ENCODE peak calls at places on chromosome 1, in five cellular contexts. L, X, B, A and Z are unnamed samples.
A peak's percentile ranks its signal among the peaks of the same experiment; 100 is the strongest.

GRCh38 chr1:200707116-200707515 is 31.6 kb upstream of the CAMSAP2 start:
- DNase-seq in L (no peak), X (no peak), B (no peak), A (no peak), Z (no peak)

GRCh38 chr1:181036107-181036843 is 2.5 kb downstream of the MR1 start:
- DNase-seq in L (no peak), X (no peak), B (no peak), A (no peak), Z (no peak)

GRCh38 chr1:22376001-22376400 is 75.7 kb upstream of the ZBTB40 start:
- DNase-seq in L (no peak), X (no peak), B (no peak), A (no peak), Z (no peak)

GRCh38 chr1:26553942-26554682 is 24.6 kb downstream of the RPS6KA1 start:
- DNase-seq in L (no peak), X (no peak), B (no peak), A (no peak), Z (no peak)

GRCh38 chr1:233907139-233907538 is 2.7 kb downstream of the SLC35F3 start:
- DNase-seq in L (no peak), X (no peak), B (no peak), A (no peak), Z (no peak)

GRCh38 chr1:107277022-107277421 is 136.2 kb downstream of the NTNG1 start:
- DNase-seq in L (peak; percentile 4), X (no peak), B (no peak), A (peak; percentile 4), Z (no peak)

GRCh38 chr1:30522031-30523004 is 201.1 kb downstream of the MATN1 start:
- DNase-seq in L (no peak), X (no peak), B (no peak), A (no peak), Z (peak; percentile 71)

GRCh38 chr1:237227507-237227906 is 185.5 kb downstream of the RYR2 start:
- DNase-seq in L (no peak), X (no peak), B (no peak), A (no peak), Z (no peak)

GRCh38 chr1:232367293-232367692 is 262.6 kb downstream of the SIPA1L2 start:
- DNase-seq in L (no peak), X (no peak), B (no peak), A (no peak), Z (no peak)

GRCh38 chr1:117685936-117686806 is 80.3 kb downstream of the TENT5C start:
- DNase-seq in L (no peak), X (no peak), B (no peak), A (no peak), Z (no peak)

GRCh38 chr1:43318831-43319230 is 18.0 kb downstream of the TIE1 start:
- DNase-seq in L (no peak), X (no peak), B (no peak), A (no peak), Z (peak; percentile 43)

GRCh38 chr1:44911042-44911441 is 68.0 kb upstream of the PTCH2 start:
- DNase-seq in L (no peak), X (no peak), B (no peak), A (no peak), Z (no peak)

GRCh38 chr1:67645495-67646144 is 39.4 kb upstream of the GADD45A start:
- DNase-seq in L (no peak), X (no peak), B (no peak), A (no peak), Z (peak; percentile 93)

GRCh38 chr1:218565333-218565732 is 220.2 kb downstream of the TGFB2 start:
- DNase-seq in L (no peak), X (no peak), B (no peak), A (no peak), Z (no peak)

GRCh38 chr1:225996946-225997545 is 2.1 kb downstream of the SDE2 start:
- DNase-seq in L (peak; percentile 47), X (no peak), B (no peak), A (no peak), Z (no peak)

GRCh38 chr1:245337829-245338484 is 183.2 kb downstream of the KIF26B start:
- DNase-seq in L (no peak), X (no peak), B (no peak), A (no peak), Z (no peak)

GRCh38 chr1:71054281-71054731 is 6.7 kb upstream of the PTGER3 start:
- DNase-seq in L (no peak), X (no peak), B (no peak), A (no peak), Z (no peak)

GRCh38 chr1:20540281-20540680 is 12.1 kb upstream of the FAM43B start:
- DNase-seq in L (no peak), X (no peak), B (no peak), A (no peak), Z (no peak)

GRCh38 chr1:180909462-180909976 is 3.2 kb upstream of the KIAA1614 start:
- DNase-seq in L (no peak), X (no peak), B (no peak), A (no peak), Z (no peak)